ENCODE peak calls at places on chromosomes 12 and 14, in eight cellular contexts. U, B, C, H, A, X, F and S are unnamed samples.

GRCh38 chr14:60758875-60759274 is 24.3 kb downstream of the MNAT1 start:
- DNase-seq in U (no peak), B (no peak), C (no peak), H (no peak), A (no peak), X (no peak), F (no peak), S (no peak)

GRCh38 chr14:86654558-86655184 is 1124.7 kb downstream of the FLRT2 start:
- DNase-seq in U (peak), B (peak), C (peak), H (peak), A (peak), X (no peak), F (no peak), S (peak)

GRCh38 chr12:27542628-27543027 is 18.6 kb downstream of the PPFIBP1 start:
- DNase-seq in U (no peak), B (no peak), C (no peak), H (no peak), A (peak), X (no peak), F (no peak), S (no peak)

GRCh38 chr12:41709463-41710285 is 435.0 kb downstream of the GXYLT1 start:
- DNase-seq in U (no peak), B (no peak), C (no peak), H (no peak), A (no peak), X (no peak), F (no peak), S (no peak)

GRCh38 chr12:98154850-98155249 is 360.5 kb upstream of the TMPO start:
- DNase-seq in U (no peak), B (no peak), C (peak), H (peak), A (no peak), X (no peak), F (no peak), S (peak)

GRCh38 chr14:99699071-99699760 is 15.1 kb downstream of the CYP46A1 start:
- DNase-seq in U (no peak), B (no peak), C (no peak), H (no peak), A (no peak), X (no peak), F (no peak), S (no peak)

GRCh38 chr14:38391334-38391733 is 135.4 kb upstream of the CLEC14A start:
- DNase-seq in U (no peak), B (no peak), C (no peak), H (no peak), A (peak), X (no peak), F (no peak), S (no peak)

GRCh38 chr12:76506149-76506548 is 53.4 kb downstream of the OSBPL8 start:
- DNase-seq in U (no peak), B (no peak), C (no peak), H (no peak), A (no peak), X (no peak), F (no peak), S (no peak)

GRCh38 chr14:89320381-89321000 is 96.5 kb downstream of the FOXN3 start:
- DNase-seq in U (no peak), B (no peak), C (no peak), H (no peak), A (peak), X (no peak), F (no peak), S (no peak)

GRCh38 chr12:93595336-93595735 is 22.9 kb downstream of the SOCS2 start:
- DNase-seq in U (no peak), B (no peak), C (no peak), H (peak), A (no peak), X (no peak), F (no peak), S (no peak)

GRCh38 chr12:10339441-10339840 is 31.8 kb downstream of the KLRD1 start:
- DNase-seq in U (no peak), B (no peak), C (no peak), H (no peak), A (peak), X (no peak), F (no peak), S (no peak)